ENCODE peak calls at places on chromosomes 5 and 9, in six cellular contexts. U is astrocyte, B is AG04450, W is brain microvascular endothelial cell, Y is astrocyte of the spinal cord, G is fibroblast of lung. X is an unnamed sample.
A peak's percentile ranks its signal among the peaks of the same experiment; 100 is the strongest.

GRCh38 chr5:76582252-76583162 is 40.7 kb downstream of the F2RL2 start:
- DNase-seq in B (no peak), U (peak; percentile 81), Y (peak; percentile 48), W (peak; percentile 84), G (peak; percentile 84), X (peak; percentile 37)

GRCh38 chr5:120463991-120464626 is at the start of gene PRR16:
- DNase-seq in U (peak; percentile 52), G (peak; percentile 75), Y (peak; percentile 70), W (peak; percentile 45), B (no peak), X (peak; percentile 71)

GRCh38 chr9:115038138-115038537 is 79.8 kb downstream of the TNC start:
- DNase-seq in B (no peak), W (no peak), U (no peak), G (peak; percentile 41), Y (no peak), X (no peak)

GRCh38 chr5:177362871-177363507 is 5.3 kb downstream of the RGS14 start:
- DNase-seq in W (no peak), B (no peak), Y (no peak), U (no peak), G (no peak), X (peak; percentile 90)

GRCh38 chr5:27241564-27242257 is 203.3 kb upstream of the CDH9 start:
- DNase-seq in U (peak; percentile 99), Y (peak; percentile 97), G (peak; percentile 98), B (peak; percentile 85), W (peak; percentile 70), X (no peak)

GRCh38 chr5:56449071-56449470 is 215.9 kb upstream of the ANKRD55 start:
- DNase-seq in B (no peak), W (no peak), U (no peak), Y (no peak), G (no peak), X (no peak)

GRCh38 chr5:128009399-128009798 is 74.2 kb upstream of the SLC12A2 start:
- DNase-seq in U (no peak), Y (peak; percentile 3), G (no peak), W (no peak), B (no peak), X (no peak)

GRCh38 chr5:107304671-107305070 is 366.1 kb downstream of the EFNA5 start:
- DNase-seq in W (no peak), Y (no peak), B (no peak), U (no peak), G (no peak), X (no peak)

GRCh38 chr5:170907758-170908157 is 45.9 kb downstream of the RANBP17 start:
- DNase-seq in Y (peak; percentile 87), W (peak; percentile 31), G (peak; percentile 84), B (no peak), U (peak; percentile 81), X (no peak)

GRCh38 chr9:114166606-114167572 is 11.6 kb downstream of the COL27A1 start:
- DNase-seq in W (no peak), B (no peak), G (no peak), Y (no peak), U (peak; percentile 3), X (no peak)

GRCh38 chr9:84993105-84993504 is 323.6 kb downstream of the NTRK2 start:
- DNase-seq in Y (no peak), W (no peak), B (no peak), G (peak; percentile 11), U (peak; percentile 2), X (no peak)

GRCh38 chr5:136269978-136270377 is 77.0 kb upstream of the SMIM32 start:
- DNase-seq in B (no peak), W (no peak), Y (no peak), U (no peak), G (no peak), X (no peak)

GRCh38 chr5:95870105-95870672 is 47.7 kb upstream of the GLRX start:
- DNase-seq in B (no peak), W (peak; percentile 33), U (peak; percentile 80), Y (peak; percentile 60), G (peak; percentile 86), X (peak; percentile 48)

GRCh38 chr9:132183134-132183533 is 21.3 kb downstream of the NTNG2 start:
- DNase-seq in G (no peak), U (no peak), B (no peak), W (no peak), Y (no peak), X (no peak)

GRCh38 chr9:77648458-77649108 is 461 bp upstream of the GNA14 start:
- DNase-seq in Y (peak; percentile 10), G (peak; percentile 26), U (peak; percentile 11), W (no peak), B (no peak), X (no peak)

GRCh38 chr9:128304151-128304970 is 17.9 kb downstream of the TRUB2 start:
- DNase-seq in G (peak; percentile 43), U (no peak), W (no peak), Y (no peak), B (no peak), X (no peak)

GRCh38 chr5:61162832-61163567 is 732 bp upstream of the SMIM15 start:
- DNase-seq in U (peak; percentile 30), Y (peak; percentile 25), G (peak; percentile 33), W (no peak), B (no peak), X (peak; percentile 32)

GRCh38 chr5:9869616-9870288 is 239.6 kb upstream of the TAS2R1 start:
- DNase-seq in W (peak; percentile 51), Y (peak; percentile 59), G (peak; percentile 84), U (peak; percentile 82), B (peak; percentile 61), X (no peak)

GRCh38 chr5:23506329-23507236 is 826 bp upstream of the PRDM9 start:
- DNase-seq in Y (peak; percentile 19), U (no peak), G (no peak), B (no peak), W (no peak), X (no peak)
- TF ChIP-seq CTCF in Y (no peak), U (no peak), G (peak; percentile 40), B (no peak), W (no peak), X (no peak)

GRCh38 chr9:12699529-12699928 is 6.3 kb downstream of the TYRP1 start:
- DNase-seq in W (no peak), U (peak; percentile 33), B (no peak), G (peak; percentile 39), Y (peak; percentile 14), X (no peak)
- TF ChIP-seq CTCF in W (peak; percentile 63), U (peak; percentile 45), B (peak; percentile 51), G (peak; percentile 52), Y (peak; percentile 47), X (no peak)

GRCh38 chr5:13516195-13516594 is 428.3 kb downstream of the DNAH5 start:
- DNase-seq in B (no peak), Y (no peak), U (no peak), G (no peak), W (no peak), X (no peak)

GRCh38 chr5:13508559-13508958 is 435.9 kb downstream of the DNAH5 start:
- DNase-seq in Y (no peak), B (no peak), G (no peak), U (no peak), W (no peak), X (no peak)

GRCh38 chr5:13510616-13511015 is 433.9 kb downstream of the DNAH5 start:
- DNase-seq in B (no peak), W (no peak), Y (no peak), G (peak; percentile 1), U (no peak), X (no peak)

DNA sequence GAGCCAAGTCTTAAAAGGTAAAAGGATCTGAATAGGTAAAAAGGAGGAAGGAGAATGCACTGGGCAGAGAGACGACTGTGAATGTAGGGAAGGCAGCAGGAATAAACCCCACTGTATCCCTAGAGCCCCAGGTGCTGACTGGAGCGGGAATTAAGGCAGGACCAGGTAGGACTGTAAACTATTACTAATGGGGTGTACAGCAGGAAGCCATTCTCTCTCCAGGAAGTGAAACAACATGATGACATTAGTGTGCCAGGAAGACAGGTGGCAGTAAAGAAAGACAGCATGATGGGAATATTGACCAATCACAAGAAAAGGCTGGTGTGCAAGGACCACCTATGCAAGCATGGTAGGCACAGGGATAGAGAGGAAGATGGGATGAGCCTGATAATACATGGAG is 433.0 kb downstream of the DNAH5 start:
- DNase-seq in W (no peak), U (no peak), B (no peak), Y (no peak), G (no peak), X (no peak)
- TF ChIP-seq CTCF in W (no peak), U (no peak), B (no peak), Y (no peak), G (no peak), X (no peak)

GRCh38 chr9:137960496-137960895 is 82.9 kb downstream of the CACNA1B start:
- DNase-seq in U (no peak), B (no peak), W (no peak), Y (no peak), G (no peak), X (no peak)
- TF ChIP-seq CTCF in U (no peak), B (no peak), W (peak; percentile 16), Y (no peak), G (no peak), X (no peak)

GRCh38 chr5:140246378-140247122 is 56.4 kb downstream of the PFDN1 start:
- DNase-seq in Y (peak; percentile 86), W (peak; percentile 81), G (peak; percentile 88), B (no peak), U (peak; percentile 83), X (no peak)
- TF ChIP-seq CTCF in Y (no peak), W (peak; percentile 24), G (no peak), B (no peak), U (no peak), X (no peak)